ENCODE peak calls at places on chromosomes 13 and 19, in nine cellular contexts. B is astrocyte of the spinal cord; Q is transverse colon; V is bronchial epithelial cell; Y is uterus; L is HL-60; H is CD8-positive, alpha-beta T cell; R is ascending aorta; K is MM.1S. X is an unnamed sample.

GRCh38 chr19:19034204-19034624 is 811 bp downstream of the ARMC6 start:
- DNase-seq in B (peak), Q (peak), V (peak), Y (no peak), L (peak), H (peak), R (no peak), K (peak), X (peak)

GRCh38 chr13:47556703-47557102 is 444.4 kb downstream of the SUCLA2 start:
- DNase-seq in B (no peak), Q (no peak), V (no peak), Y (no peak), L (no peak), H (no peak), R (no peak), K (no peak), X (no peak)

GRCh38 chr19:6828698-6829633 is 56.5 kb downstream of the VAV1 start:
- DNase-seq in B (no peak), Q (no peak), V (peak), Y (no peak), L (peak), H (peak), R (no peak), K (peak), X (no peak)

GRCh38 chr19:50224986-50225747 is 21.7 kb downstream of the MYH14 start:
- DNase-seq in B (no peak), Q (no peak), V (no peak), Y (no peak), L (no peak), H (no peak), R (no peak), K (no peak), X (no peak)

GRCh38 chr13:49980266-49980665 is 16.6 kb upstream of the TRIM13 start:
- DNase-seq in B (no peak), Q (no peak), V (no peak), Y (no peak), L (no peak), H (no peak), R (no peak), K (no peak), X (no peak)

GRCh38 chr13:21673592-21674270 is 2.9 kb downstream of the FGF9 start:
- DNase-seq in B (no peak), Q (peak), V (no peak), Y (no peak), L (no peak), H (peak), R (no peak), K (peak), X (no peak)

GRCh38 chr13:113907637-113908617 is 44.1 kb upstream of the GAS6 start:
- DNase-seq in B (peak), Q (peak), V (peak), Y (peak), L (no peak), H (no peak), R (no peak), K (peak), X (peak)

GRCh38 chr19:5455367-5456129 is at the start of gene ZNRF4:
- DNase-seq in B (no peak), Q (no peak), V (no peak), Y (no peak), L (no peak), H (no peak), R (no peak), K (no peak), X (no peak)

GRCh38 chr13:51928231-51928630 is 66.5 kb downstream of the CCDC70 start:
- DNase-seq in B (no peak), Q (no peak), V (no peak), Y (no peak), L (no peak), H (no peak), R (no peak), K (no peak), X (no peak)

GRCh38 chr19:43752287-43752875 is 2.4 kb downstream of the SMG9 start:
- DNase-seq in B (no peak), Q (no peak), V (no peak), Y (no peak), L (no peak), H (no peak), R (no peak), K (no peak), X (no peak)

GRCh38 chr13:43787518-43787891 is 733 bp upstream of the ENOX1 start:
- DNase-seq in B (peak), Q (no peak), V (no peak), Y (no peak), L (no peak), H (no peak), R (no peak), K (no peak), X (no peak)

GRCh38 chr13:43786472-43786765 is 353 bp downstream of the ENOX1 start:
- DNase-seq in B (no peak), Q (no peak), V (no peak), Y (no peak), L (no peak), H (no peak), R (no peak), K (no peak), X (no peak)

GRCh38 chr13:43786766-43787517 is at the start of gene ENOX1:
- DNase-seq in B (peak), Q (peak), V (no peak), Y (peak), L (peak), H (no peak), R (no peak), K (peak), X (peak)

GRCh38 chr13:43785681-43786471 is 896 bp downstream of the ENOX1 start:
- DNase-seq in B (peak), Q (peak), V (peak), Y (peak), L (no peak), H (no peak), R (no peak), K (peak), X (peak)

GRCh38 chr13:43787998-43788397 is 1.2 kb upstream of the ENOX1 start:
- DNase-seq in B (peak), Q (no peak), V (peak), Y (no peak), L (no peak), H (no peak), R (no peak), K (peak), X (peak)
- TF ChIP-seq CTCF in B (peak), Q (peak), V (peak), Y (no peak), L (no peak), H (no peak), R (no peak), K (peak), X (peak)

DNA sequence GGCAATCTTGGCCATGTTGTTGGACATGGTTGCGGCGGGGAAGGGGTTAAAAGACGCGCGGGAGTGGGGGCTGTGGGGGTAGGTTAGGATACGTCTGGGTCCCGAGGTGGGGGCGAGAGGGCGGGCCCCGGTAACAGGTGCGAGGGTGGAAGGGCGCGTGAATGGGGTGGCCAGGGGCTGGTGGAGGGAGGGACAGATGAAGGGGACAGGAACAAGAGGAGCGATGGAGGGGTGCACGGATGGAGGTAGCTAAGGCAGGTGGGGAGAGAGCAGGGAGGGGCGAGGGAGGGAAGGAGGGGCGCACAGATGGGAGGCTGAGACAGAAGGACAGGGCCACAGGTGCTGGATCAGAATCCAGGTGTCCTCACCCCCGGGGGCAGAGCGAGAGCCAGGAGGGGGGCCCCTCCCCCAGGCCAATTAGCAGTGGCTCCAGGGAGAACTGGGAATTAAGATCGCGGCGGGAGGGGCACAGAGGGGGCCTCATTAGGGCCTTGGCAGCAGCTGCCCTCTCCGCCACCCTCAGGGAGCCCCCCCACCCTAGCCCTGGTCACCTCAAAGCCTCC is 1.3 kb downstream of the GNG8 start:
- DNase-seq in B (no peak), Q (no peak), V (no peak), Y (no peak), L (no peak), H (no peak), R (no peak), K (no peak), X (no peak)
- H3K4me3 ChIP-seq in B (peak), Q (no peak), V (peak), Y (no peak), L (no peak), H (peak), R (peak), K (peak), X (peak)

GRCh38 chr19:47022541-47023447 is 3.2 kb downstream of the NPAS1 start:
- DNase-seq in B (no peak), Q (no peak), V (no peak), Y (no peak), L (no peak), H (no peak), R (no peak), K (no peak), X (no peak)
- TF ChIP-seq CTCF in B (no peak), Q (no peak), V (no peak), Y (no peak), L (no peak), H (no peak), R (no peak), K (no peak), X (no peak)

DNA sequence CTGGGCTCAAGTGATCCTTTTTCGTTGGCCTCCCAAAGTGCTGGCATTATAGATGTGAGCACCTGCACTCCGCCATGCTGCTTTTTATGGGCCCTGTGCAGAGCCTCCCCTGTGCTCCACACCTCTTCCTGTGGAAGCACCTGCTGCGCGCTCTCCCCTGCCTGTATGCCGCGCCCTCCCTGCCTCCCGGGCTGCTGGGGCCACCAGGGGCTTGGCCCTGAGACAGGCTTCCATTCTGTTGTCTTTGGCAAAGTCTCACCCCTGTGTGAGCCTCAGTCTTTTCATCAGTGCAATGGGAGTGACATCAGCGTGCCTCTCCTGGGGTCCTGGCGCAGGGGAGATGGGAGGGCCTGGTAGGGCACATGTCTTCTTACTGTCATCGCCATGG is 1.3 kb downstream of the FAM174C start:
- DNase-seq in B (no peak), Q (peak), V (no peak), Y (no peak), L (no peak), H (no peak), R (no peak), K (peak), X (no peak)
- H3K4me3 ChIP-seq in B (peak), Q (no peak), V (peak), Y (no peak), L (peak), H (peak), R (peak), K (peak), X (peak)

GRCh38 chr19:37886571-37886970 is 19.8 kb downstream of the WDR87 start:
- DNase-seq in B (no peak), Q (no peak), V (no peak), Y (no peak), L (no peak), H (no peak), R (no peak), K (no peak), X (no peak)

GRCh38 chr19:37885392-37885791 is 21.0 kb downstream of the WDR87 start:
- DNase-seq in B (no peak), Q (no peak), V (no peak), Y (no peak), L (no peak), H (no peak), R (no peak), K (no peak), X (no peak)
- TF ChIP-seq CTCF in B (no peak), Q (no peak), V (peak), Y (no peak), L (no peak), H (no peak), R (no peak), K (no peak), X (no peak)

GRCh38 chr19:48954595-48955307 is at the start of gene BAX:
- DNase-seq in B (peak), Q (peak), V (peak), Y (peak), L (peak), H (peak), R (peak), K (peak), X (peak)
- H3K4me3 ChIP-seq in B (peak), Q (peak), V (peak), Y (peak), L (peak), H (peak), R (peak), K (peak), X (peak)